ENCODE peak calls at places on chromosomes 3 and 15, in six cellular contexts. B is left cardiac atrium, C is Daoy, Y is MV-4-11, L is SK-MEL-5, K is tibial nerve. Q is an unnamed sample.

GRCh38 chr15:97998307-97999071 is 38.0 kb downstream of the ARRDC4 start:
- DNase-seq in K (no peak), Y (no peak), L (peak), B (no peak), C (peak), Q (no peak)

GRCh38 chr15:58346361-58346760 is 85.4 kb upstream of the LIPC start:
- DNase-seq in Y (no peak), K (no peak), L (peak), C (no peak), B (no peak), Q (no peak)

GRCh38 chr3:8296466-8296865 is 205.2 kb upstream of the LMCD1 start:
- DNase-seq in C (no peak), K (no peak), L (no peak), Y (no peak), B (no peak), Q (no peak)

GRCh38 chr15:49124371-49124770 is 31.0 kb downstream of the COPS2 start:
- DNase-seq in Y (no peak), L (no peak), C (no peak), K (no peak), B (no peak), Q (no peak)

GRCh38 chr3:52076900-52077299 is 20.5 kb upstream of the DUSP7 start:
- DNase-seq in B (no peak), K (no peak), Y (peak), L (no peak), C (no peak), Q (no peak)

GRCh38 chr15:101046826-101047225 is 127.7 kb downstream of the LRRK1 start:
- DNase-seq in L (no peak), B (no peak), C (no peak), K (no peak), Y (no peak), Q (peak)

GRCh38 chr3:123338021-123338619 is 110.8 kb downstream of the ADCY5 start:
- DNase-seq in K (no peak), L (no peak), Y (no peak), C (no peak), B (no peak), Q (peak)

GRCh38 chr3:130935761-130936160 is 41.9 kb downstream of the ATP2C1 start:
- DNase-seq in B (no peak), L (no peak), Y (peak), K (no peak), C (no peak), Q (no peak)

GRCh38 chr15:68488290-68488689 is 56.3 kb upstream of the ITGA11 start:
- DNase-seq in Y (no peak), B (no peak), K (no peak), C (no peak), L (no peak), Q (no peak)

GRCh38 chr3:37542772-37543449 is 318.8 kb upstream of the CTDSPL start:
- DNase-seq in C (no peak), Y (no peak), K (no peak), L (no peak), B (no peak), Q (no peak)

GRCh38 chr3:50480471-50480870 is 23.0 kb downstream of the CACNA2D2 start:
- DNase-seq in L (no peak), K (no peak), Y (no peak), C (no peak), B (no peak), Q (no peak)